ENCODE peak calls at places on chromosomes 2 and 18, in six cellular contexts. L, I, Q, Z, U and Y are unnamed samples.

GRCh38 chr2:101396352-101396717 is 9.0 kb upstream of the CREG2 start:
- DNase-seq in L (peak), I (no peak), Q (no peak), Z (no peak), U (no peak), Y (no peak)

GRCh38 chr2:62055724-62056336 is 140.1 kb upstream of the B3GNT2 start:
- DNase-seq in L (no peak), I (no peak), Q (no peak), Z (no peak), U (no peak), Y (no peak)

GRCh38 chr2:168475636-168476035 is 19.6 kb downstream of the CERS6 start:
- DNase-seq in L (peak), I (no peak), Q (no peak), Z (no peak), U (no peak), Y (no peak)

GRCh38 chr2:219441451-219442205 is 7.0 kb downstream of the SPEG start:
- DNase-seq in L (peak), I (peak), Q (peak), Z (peak), U (peak), Y (peak)

GRCh38 chr2:98110741-98111140 is 23.8 kb downstream of the VWA3B start:
- DNase-seq in L (no peak), I (no peak), Q (no peak), Z (no peak), U (no peak), Y (no peak)

GRCh38 chr2:98212291-98212690 is 125.3 kb downstream of the VWA3B start:
- DNase-seq in L (no peak), I (no peak), Q (peak), Z (no peak), U (no peak), Y (no peak)

GRCh38 chr2:241898681-241899270 is 29.2 kb downstream of the RTP5 start:
- DNase-seq in L (no peak), I (no peak), Q (no peak), Z (no peak), U (no peak), Y (no peak)

GRCh38 chr2:119389615-119390306 is 23.0 kb downstream of the DBI start:
- DNase-seq in L (peak), I (no peak), Q (no peak), Z (no peak), U (no peak), Y (no peak)

GRCh38 chr2:42931147-42931817 is 138.9 kb upstream of the HAAO start:
- DNase-seq in L (no peak), I (no peak), Q (no peak), Z (peak), U (peak), Y (no peak)

GRCh38 chr18:34729264-34729663 is 19.2 kb downstream of the DTNA start:
- DNase-seq in L (peak), I (peak), Q (no peak), Z (peak), U (peak), Y (peak)

GRCh38 chr18:61854578-61854977 is 38.2 kb downstream of the RNF152 start:
- DNase-seq in L (no peak), I (peak), Q (peak), Z (no peak), U (no peak), Y (peak)

GRCh38 chr2:130824492-130825061 is 12.1 kb upstream of the ARHGEF4 start:
- DNase-seq in L (peak), I (no peak), Q (peak), Z (no peak), U (no peak), Y (peak)

GRCh38 chr2:165253178-165253577 is 14.0 kb downstream of the SCN2A start:
- DNase-seq in L (no peak), I (no peak), Q (no peak), Z (no peak), U (no peak), Y (no peak)

GRCh38 chr2:201320701-201321100 is 36.4 kb downstream of the FLACC1 start:
- DNase-seq in L (peak), I (peak), Q (peak), Z (no peak), U (no peak), Y (no peak)

GRCh38 chr2:182903566-182903965 is 37.1 kb upstream of the FRZB start:
- DNase-seq in L (no peak), I (no peak), Q (no peak), Z (no peak), U (peak), Y (no peak)

GRCh38 chr2:150296795-150297546 is 190.5 kb downstream of the RND3 start:
- DNase-seq in L (peak), I (peak), Q (no peak), Z (no peak), U (no peak), Y (no peak)

GRCh38 chr18:37012452-37012851 is 183.5 kb downstream of the KIAA1328 start:
- DNase-seq in L (no peak), I (no peak), Q (no peak), Z (no peak), U (no peak), Y (no peak)

GRCh38 chr2:159684796-159685195 is 27.5 kb upstream of the MARCHF7 start:
- DNase-seq in L (peak), I (no peak), Q (no peak), Z (no peak), U (no peak), Y (no peak)

GRCh38 chr2:3547915-3548314 is 10.2 kb downstream of the RNASEH1 start:
- DNase-seq in L (no peak), I (no peak), Q (no peak), Z (no peak), U (no peak), Y (no peak)

GRCh38 chr2:74216642-74217041 is 18.2 kb downstream of the MTHFD2 start:
- DNase-seq in L (no peak), I (no peak), Q (no peak), Z (no peak), U (no peak), Y (no peak)

GRCh38 chr2:207925601-207926000 is 99.7 kb downstream of the PLEKHM3 start:
- DNase-seq in L (no peak), I (no peak), Q (no peak), Z (no peak), U (no peak), Y (no peak)

GRCh38 chr18:49249523-49249922 is 210.9 kb downstream of the DYM start:
- DNase-seq in L (peak), I (no peak), Q (no peak), Z (no peak), U (no peak), Y (no peak)

GRCh38 chr2:27922842-27923241 is 32.3 kb downstream of the BABAM2 start:
- DNase-seq in L (no peak), I (no peak), Q (no peak), Z (no peak), U (no peak), Y (no peak)

GRCh38 chr2:139759000-139759505 is 978.9 kb upstream of the NXPH2 start:
- DNase-seq in L (no peak), I (no peak), Q (no peak), Z (no peak), U (no peak), Y (no peak)

GRCh38 chr2:178951266-178952006 is 98.5 kb downstream of the CCDC141 start:
- DNase-seq in L (no peak), I (no peak), Q (no peak), Z (no peak), U (no peak), Y (no peak)

GRCh38 chr2:116737951-116738350 is 1076.5 kb upstream of the DDX18 start:
- DNase-seq in L (no peak), I (no peak), Q (no peak), Z (no peak), U (no peak), Y (no peak)

GRCh38 chr2:236670235-236670620 is 100.6 kb downstream of the ACKR3 start:
- DNase-seq in L (no peak), I (no peak), Q (no peak), Z (no peak), U (no peak), Y (no peak)

GRCh38 chr2:219167997-219168396 is 1.8 kb downstream of the SLC23A3 start:
- DNase-seq in L (no peak), I (no peak), Q (no peak), Z (no peak), U (no peak), Y (no peak)

GRCh38 chr2:231104115-231104713 is 20.6 kb downstream of the HTR2B start:
- DNase-seq in L (peak), I (peak), Q (peak), Z (peak), U (peak), Y (no peak)

GRCh38 chr18:75169411-75169810 is 39.5 kb downstream of the PTGR3 start:
- DNase-seq in L (no peak), I (no peak), Q (no peak), Z (no peak), U (no peak), Y (no peak)

GRCh38 chr2:174965992-174966789 is 39.0 kb downstream of the CHN1 start:
- DNase-seq in L (no peak), I (no peak), Q (peak), Z (no peak), U (no peak), Y (no peak)

GRCh38 chr2:159706385-159706980 is 5.8 kb upstream of the MARCHF7 start:
- DNase-seq in L (no peak), I (no peak), Q (no peak), Z (no peak), U (no peak), Y (no peak)

GRCh38 chr18:49212819-49213218 is 247.6 kb downstream of the DYM start:
- DNase-seq in L (peak), I (no peak), Q (no peak), Z (no peak), U (no peak), Y (no peak)